ENCODE peak calls at places on chromosomes 11 and 22, in seven cellular contexts. One of them, this sample, is unnamed.

GRCh38 chr11:125210112-125210511 is 45.6 kb downstream of the PKNOX2 start:
- DNase-seq in neuronal stem cell: no peak
- DNase-seq in mesendoderm: peak
- DNase-seq in IMR-90: no peak
- DNase-seq in H9: no peak
- DNase-seq in trophoblast cell: no peak
- DNase-seq in H1: no peak
- DNase-seq in this sample: no peak

GRCh38 chr11:92045325-92045724 is 179.3 kb upstream of the FAT3 start:
- DNase-seq in neuronal stem cell: no peak
- DNase-seq in mesendoderm: peak
- DNase-seq in IMR-90: no peak
- DNase-seq in H9: no peak
- DNase-seq in trophoblast cell: no peak
- DNase-seq in H1: no peak
- DNase-seq in this sample: no peak

GRCh38 chr11:1382831-1383607 is 6.7 kb upstream of the BRSK2 start:
- DNase-seq in neuronal stem cell: no peak
- DNase-seq in mesendoderm: peak
- DNase-seq in IMR-90: peak
- DNase-seq in H9: peak
- DNase-seq in trophoblast cell: peak
- DNase-seq in H1: no peak
- DNase-seq in this sample: peak

GRCh38 chr11:35751664-35752061 is 89.1 kb downstream of the TRIM44 start:
- DNase-seq in neuronal stem cell: no peak
- DNase-seq in mesendoderm: no peak
- DNase-seq in IMR-90: no peak
- DNase-seq in H9: no peak
- DNase-seq in trophoblast cell: no peak
- DNase-seq in H1: no peak
- DNase-seq in this sample: no peak

GRCh38 chr22:42473484-42474193 is 41.4 kb upstream of the NFAM1 start:
- DNase-seq in neuronal stem cell: peak
- DNase-seq in mesendoderm: peak
- DNase-seq in IMR-90: peak
- DNase-seq in H9: no peak
- DNase-seq in trophoblast cell: peak
- DNase-seq in H1: no peak
- DNase-seq in this sample: peak

GRCh38 chr11:75400110-75400865 is 970 bp downstream of the RPS3 start:
- DNase-seq in neuronal stem cell: no peak
- DNase-seq in mesendoderm: no peak
- DNase-seq in IMR-90: peak
- DNase-seq in H9: no peak
- DNase-seq in trophoblast cell: peak
- DNase-seq in H1: no peak
- DNase-seq in this sample: peak

GRCh38 chr11:127074151-127074761 is 73.7 kb upstream of the KIRREL3 start:
- DNase-seq in neuronal stem cell: peak
- DNase-seq in mesendoderm: peak
- DNase-seq in IMR-90: peak
- DNase-seq in H9: peak
- DNase-seq in trophoblast cell: peak
- DNase-seq in H1: peak
- DNase-seq in this sample: peak

GRCh38 chr11:77115181-77115611 is 12.6 kb downstream of the OMP start:
- DNase-seq in neuronal stem cell: no peak
- DNase-seq in mesendoderm: peak
- DNase-seq in IMR-90: no peak
- DNase-seq in H9: peak
- DNase-seq in trophoblast cell: no peak
- DNase-seq in H1: no peak
- DNase-seq in this sample: no peak

GRCh38 chr11:132438418-132438817 is 1068.0 kb downstream of the NTM start:
- DNase-seq in neuronal stem cell: no peak
- DNase-seq in mesendoderm: no peak
- DNase-seq in IMR-90: no peak
- DNase-seq in H9: no peak
- DNase-seq in trophoblast cell: no peak
- DNase-seq in H1: no peak
- DNase-seq in this sample: no peak

GRCh38 chr11:43944761-43945311 is 2.4 kb downstream of the C11orf96 start:
- DNase-seq in neuronal stem cell: no peak
- DNase-seq in mesendoderm: peak
- DNase-seq in IMR-90: peak
- DNase-seq in H9: peak
- DNase-seq in trophoblast cell: peak
- DNase-seq in H1: no peak
- DNase-seq in this sample: peak

GRCh38 chr11:848988-849824 is 6.6 kb downstream of the TSPAN4 start:
- DNase-seq in neuronal stem cell: no peak
- DNase-seq in mesendoderm: no peak
- DNase-seq in IMR-90: no peak
- DNase-seq in H9: peak
- DNase-seq in trophoblast cell: peak
- DNase-seq in H1: no peak
- DNase-seq in this sample: peak

GRCh38 chr11:110160016-110160415 is 66.8 kb downstream of the ZC3H12C start:
- DNase-seq in neuronal stem cell: no peak
- DNase-seq in mesendoderm: no peak
- DNase-seq in IMR-90: peak
- DNase-seq in H9: no peak
- DNase-seq in trophoblast cell: peak
- DNase-seq in H1: no peak
- DNase-seq in this sample: peak

GRCh38 chr22:43726296-43726695 is 85.8 kb downstream of the EFCAB6 start:
- DNase-seq in neuronal stem cell: no peak
- DNase-seq in mesendoderm: no peak
- DNase-seq in IMR-90: peak
- DNase-seq in H9: no peak
- DNase-seq in trophoblast cell: no peak
- DNase-seq in H1: no peak
- DNase-seq in this sample: no peak

GRCh38 chr11:110379936-110380335 is 49.8 kb upstream of the FDX1 start:
- DNase-seq in neuronal stem cell: no peak
- DNase-seq in mesendoderm: no peak
- DNase-seq in IMR-90: no peak
- DNase-seq in H9: no peak
- DNase-seq in trophoblast cell: peak
- DNase-seq in H1: no peak
- DNase-seq in this sample: no peak

GRCh38 chr11:112794321-112794720 is 166.9 kb upstream of the NCAM1 start:
- DNase-seq in neuronal stem cell: no peak
- DNase-seq in mesendoderm: no peak
- DNase-seq in IMR-90: no peak
- DNase-seq in H9: no peak
- DNase-seq in trophoblast cell: no peak
- DNase-seq in H1: no peak
- DNase-seq in this sample: no peak

DNA sequence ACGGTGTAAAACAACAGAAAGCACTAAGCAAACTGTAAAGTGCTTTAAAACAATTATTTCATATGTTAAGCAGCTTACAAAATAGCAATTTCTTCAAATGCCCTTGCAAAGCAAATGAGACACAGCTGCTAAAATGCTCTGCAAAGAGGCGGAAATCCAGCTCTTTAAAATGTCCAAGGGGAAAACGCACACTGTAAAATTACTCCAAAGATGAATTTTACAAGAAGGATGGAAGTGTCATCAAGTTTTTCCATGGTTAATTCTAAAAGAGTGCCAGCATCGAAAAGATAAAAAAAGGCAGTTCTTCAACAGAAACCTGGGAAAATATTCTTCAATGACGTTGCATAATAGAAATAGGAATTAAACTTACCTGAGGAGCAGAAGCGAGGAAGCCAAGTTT is 64.0 kb upstream of the BLID start:
- DNase-seq in neuronal stem cell: no peak
- DNase-seq in mesendoderm: no peak
- DNase-seq in IMR-90: no peak
- DNase-seq in H9: no peak
- DNase-seq in trophoblast cell: no peak
- DNase-seq in H1: no peak
- DNase-seq in this sample: peak
- H2BK120ac ChIP-seq in neuronal stem cell: no peak
- H2BK120ac ChIP-seq in mesendoderm: no peak
- H2BK120ac ChIP-seq in IMR-90: peak
- H2BK120ac ChIP-seq in H9: no peak
- H2BK120ac ChIP-seq in trophoblast cell: no peak
- H2BK120ac ChIP-seq in H1: no peak
- H2BK120ac ChIP-seq in this sample: no peak

GRCh38 chr22:25363474-25363873 is 144.0 kb downstream of the CRYBB2 start:
- DNase-seq in neuronal stem cell: no peak
- DNase-seq in mesendoderm: no peak
- DNase-seq in IMR-90: no peak
- DNase-seq in H9: no peak
- DNase-seq in trophoblast cell: no peak
- DNase-seq in H1: no peak
- DNase-seq in this sample: no peak
- H2BK120ac ChIP-seq in neuronal stem cell: no peak
- H2BK120ac ChIP-seq in mesendoderm: no peak
- H2BK120ac ChIP-seq in IMR-90: no peak
- H2BK120ac ChIP-seq in H9: no peak
- H2BK120ac ChIP-seq in trophoblast cell: no peak
- H2BK120ac ChIP-seq in H1: no peak
- H2BK120ac ChIP-seq in this sample: no peak

DNA sequence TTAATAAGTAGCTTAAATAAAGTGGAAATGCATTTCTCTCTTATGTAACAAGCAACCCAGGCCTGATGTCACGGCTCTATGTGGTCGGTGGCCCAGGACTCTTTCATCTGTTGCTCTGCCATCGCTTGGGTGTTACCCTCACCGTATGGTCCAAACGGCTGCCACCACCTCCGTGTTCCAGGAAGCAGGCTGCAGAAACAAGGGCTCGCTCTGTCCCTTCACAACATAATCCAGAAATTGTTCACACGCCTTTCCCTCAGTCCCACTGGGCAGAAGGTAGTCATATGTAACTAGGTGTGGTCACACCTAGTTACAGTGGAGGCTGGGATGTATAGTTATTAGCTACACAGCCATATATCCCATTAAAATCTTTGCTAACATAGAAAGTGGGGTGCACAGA is 421.0 kb downstream of the SOX6 start:
- DNase-seq in neuronal stem cell: no peak
- DNase-seq in mesendoderm: no peak
- DNase-seq in IMR-90: no peak
- DNase-seq in H9: no peak
- DNase-seq in trophoblast cell: no peak
- DNase-seq in H1: no peak
- DNase-seq in this sample: no peak
- H2BK120ac ChIP-seq in neuronal stem cell: no peak
- H2BK120ac ChIP-seq in mesendoderm: no peak
- H2BK120ac ChIP-seq in IMR-90: no peak
- H2BK120ac ChIP-seq in H9: no peak
- H2BK120ac ChIP-seq in trophoblast cell: no peak
- H2BK120ac ChIP-seq in H1: no peak
- H2BK120ac ChIP-seq in this sample: no peak

GRCh38 chr22:48808038-48808960 is 1019.4 kb downstream of the BRD1 start:
- DNase-seq in neuronal stem cell: no peak
- DNase-seq in mesendoderm: no peak
- DNase-seq in IMR-90: no peak
- DNase-seq in H9: no peak
- DNase-seq in trophoblast cell: no peak
- DNase-seq in H1: no peak
- DNase-seq in this sample: no peak
- H2BK120ac ChIP-seq in neuronal stem cell: no peak
- H2BK120ac ChIP-seq in mesendoderm: no peak
- H2BK120ac ChIP-seq in IMR-90: no peak
- H2BK120ac ChIP-seq in H9: no peak
- H2BK120ac ChIP-seq in trophoblast cell: no peak
- H2BK120ac ChIP-seq in H1: no peak
- H2BK120ac ChIP-seq in this sample: no peak

GRCh38 chr11:114925591-114925990 is 247.3 kb downstream of the NXPE2 start:
- DNase-seq in neuronal stem cell: no peak
- DNase-seq in mesendoderm: no peak
- DNase-seq in IMR-90: no peak
- DNase-seq in H9: no peak
- DNase-seq in trophoblast cell: no peak
- DNase-seq in H1: no peak
- DNase-seq in this sample: no peak

GRCh38 chr11:114929351-114929750 is 251.0 kb downstream of the NXPE2 start:
- DNase-seq in neuronal stem cell: no peak
- DNase-seq in mesendoderm: no peak
- DNase-seq in IMR-90: no peak
- DNase-seq in H9: no peak
- DNase-seq in trophoblast cell: no peak
- DNase-seq in H1: no peak
- DNase-seq in this sample: no peak

GRCh38 chr11:114928260-114928870 is 250.0 kb downstream of the NXPE2 start:
- DNase-seq in neuronal stem cell: no peak
- DNase-seq in mesendoderm: no peak
- DNase-seq in IMR-90: no peak
- DNase-seq in H9: no peak
- DNase-seq in trophoblast cell: no peak
- DNase-seq in H1: no peak
- DNase-seq in this sample: no peak
- H2BK120ac ChIP-seq in neuronal stem cell: no peak
- H2BK120ac ChIP-seq in mesendoderm: no peak
- H2BK120ac ChIP-seq in IMR-90: no peak
- H2BK120ac ChIP-seq in H9: no peak
- H2BK120ac ChIP-seq in trophoblast cell: no peak
- H2BK120ac ChIP-seq in H1: no peak
- H2BK120ac ChIP-seq in this sample: no peak

GRCh38 chr22:46056169-46057041 is 79.4 kb upstream of the WNT7B start:
- DNase-seq in neuronal stem cell: no peak
- DNase-seq in mesendoderm: no peak
- DNase-seq in IMR-90: no peak
- DNase-seq in H9: no peak
- DNase-seq in trophoblast cell: no peak
- DNase-seq in H1: no peak
- DNase-seq in this sample: no peak

GRCh38 chr22:46057206-46057605 is 80.2 kb upstream of the WNT7B start:
- DNase-seq in neuronal stem cell: no peak
- DNase-seq in mesendoderm: no peak
- DNase-seq in IMR-90: no peak
- DNase-seq in H9: no peak
- DNase-seq in trophoblast cell: no peak
- DNase-seq in H1: no peak
- DNase-seq in this sample: no peak

GRCh38 chr22:46055176-46055850 is 78.4 kb upstream of the WNT7B start:
- DNase-seq in neuronal stem cell: no peak
- DNase-seq in mesendoderm: no peak
- DNase-seq in IMR-90: no peak
- DNase-seq in H9: no peak
- DNase-seq in trophoblast cell: no peak
- DNase-seq in H1: no peak
- DNase-seq in this sample: no peak

GRCh38 chr22:46054878-46055158 is 77.9 kb upstream of the WNT7B start:
- DNase-seq in neuronal stem cell: no peak
- DNase-seq in mesendoderm: no peak
- DNase-seq in IMR-90: no peak
- DNase-seq in H9: no peak
- DNase-seq in trophoblast cell: no peak
- DNase-seq in H1: no peak
- DNase-seq in this sample: no peak

GRCh38 chr22:46055851-46056168 is 78.8 kb upstream of the WNT7B start:
- DNase-seq in neuronal stem cell: no peak
- DNase-seq in mesendoderm: no peak
- DNase-seq in IMR-90: no peak
- DNase-seq in H9: no peak
- DNase-seq in trophoblast cell: no peak
- DNase-seq in H1: no peak
- DNase-seq in this sample: no peak
- H2BK120ac ChIP-seq in neuronal stem cell: no peak
- H2BK120ac ChIP-seq in mesendoderm: no peak
- H2BK120ac ChIP-seq in IMR-90: no peak
- H2BK120ac ChIP-seq in H9: no peak
- H2BK120ac ChIP-seq in trophoblast cell: no peak
- H2BK120ac ChIP-seq in H1: no peak
- H2BK120ac ChIP-seq in this sample: no peak

This sample was measured in mesenchymal stem cell.